ENCODE peak calls at places on chromosome 7, in six cellular contexts. O, R, Y, S, Z and T are unnamed samples.

GRCh38 chr7:106425017-106425719 is 140.4 kb upstream of the NAMPT start:
- DNase-seq in S (no peak), Y (no peak), R (peak), O (peak), Z (peak), T (peak)

GRCh38 chr7:35253680-35254495 is at the start of gene TBX20:
- DNase-seq in S (no peak), O (no peak), Z (no peak), R (no peak), Y (peak), T (no peak)

GRCh38 chr7:50421043-50421442 is 29.1 kb downstream of the FIGNL1 start:
- DNase-seq in R (no peak), S (no peak), O (no peak), Z (no peak), Y (no peak), T (no peak)

GRCh38 chr7:101113860-101114259 is 13.0 kb upstream of the SERPINE1 start:
- DNase-seq in S (no peak), O (no peak), R (no peak), Y (no peak), Z (no peak), T (no peak)

GRCh38 chr7:3867847-3868246 is 566.8 kb downstream of the SDK1 start:
- DNase-seq in Z (no peak), R (no peak), Y (no peak), O (no peak), S (no peak), T (no peak)

GRCh38 chr7:78770422-78771410 is 682.8 kb downstream of the MAGI2 start:
- DNase-seq in O (no peak), Y (peak), R (no peak), Z (no peak), S (no peak), T (no peak)

GRCh38 chr7:70695804-70696104 is 436.2 kb upstream of the GALNT17 start:
- DNase-seq in R (no peak), Y (no peak), Z (no peak), O (no peak), S (no peak), T (no peak)

GRCh38 chr7:106062006-106062405 is 50.1 kb downstream of the SYPL1 start:
- DNase-seq in S (no peak), O (no peak), Y (no peak), R (no peak), Z (no peak), T (no peak)

GRCh38 chr7:147990079-147990478 is 600.5 kb upstream of the C7orf33 start:
- DNase-seq in S (no peak), Z (no peak), R (no peak), O (no peak), Y (no peak), T (no peak)

GRCh38 chr7:44077681-44078091 is 4.6 kb downstream of the POLM start:
- DNase-seq in Z (no peak), O (no peak), S (no peak), Y (no peak), R (no peak), T (no peak)

GRCh38 chr7:73622909-73623797 is 1.2 kb downstream of the MLXIPL start:
- DNase-seq in Y (peak), S (peak), O (no peak), Z (no peak), R (peak), T (no peak)

GRCh38 chr7:155338632-155339320 is 41.1 kb downstream of the INSIG1 start:
- DNase-seq in Z (no peak), O (no peak), S (no peak), Y (peak), R (no peak), T (no peak)

GRCh38 chr7:473870-474604 is 45.6 kb downstream of the PDGFA start:
- DNase-seq in Y (no peak), Z (no peak), O (no peak), S (no peak), R (no peak), T (no peak)

DNA sequence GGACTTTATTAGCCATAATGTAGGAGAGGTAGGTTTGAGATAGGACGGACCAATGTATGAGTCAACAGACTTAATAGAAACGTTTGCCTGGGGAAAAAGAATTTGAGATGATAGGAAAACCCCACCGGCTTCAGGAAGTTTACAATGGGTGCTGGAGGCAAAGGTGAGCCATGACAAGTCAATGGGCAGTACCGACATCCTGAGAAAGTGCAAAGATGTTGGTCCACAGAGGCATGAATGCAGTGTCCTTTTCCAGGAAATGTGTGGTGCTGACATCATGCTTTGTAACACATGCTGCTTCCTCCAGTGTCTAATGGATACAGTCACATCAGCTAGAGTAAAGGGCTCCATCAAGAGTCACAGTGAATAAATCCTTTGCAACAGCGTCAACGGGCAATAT is 533.6 kb downstream of the INHBA start:
- DNase-seq in Y (no peak), S (no peak), Z (no peak), R (no peak), O (no peak), T (no peak)
- TF ChIP-seq TAF1 in Y (no peak), S (no peak), Z (no peak), R (no peak), O (no peak), T (no peak)

GRCh38 chr7:150994141-150994837 is 3.5 kb downstream of the NOS3 start:
- DNase-seq in Y (no peak), O (no peak), Z (no peak), R (peak), S (no peak), T (no peak)
- TF ChIP-seq POLR2AphosphoS5 in Y (no peak), O (no peak), Z (no peak), R (peak), S (no peak), T (no peak)

GRCh38 chr7:116499168-116500070 is at the start of gene CAV2:
- DNase-seq in R (peak), Y (peak), Z (no peak), S (no peak), O (no peak), T (peak)
- TF ChIP-seq POLR2A in R (peak), Y (no peak), Z (no peak), S (no peak), O (no peak), T (no peak)

GRCh38 chr7:29588900-29589696 is 25.5 kb downstream of the PRR15 start:
- DNase-seq in Y (peak), O (peak), S (peak), R (peak), Z (peak), T (no peak)
- TF ChIP-seq TAF1 in Y (no peak), O (no peak), S (no peak), R (no peak), Z (no peak), T (no peak)

DNA sequence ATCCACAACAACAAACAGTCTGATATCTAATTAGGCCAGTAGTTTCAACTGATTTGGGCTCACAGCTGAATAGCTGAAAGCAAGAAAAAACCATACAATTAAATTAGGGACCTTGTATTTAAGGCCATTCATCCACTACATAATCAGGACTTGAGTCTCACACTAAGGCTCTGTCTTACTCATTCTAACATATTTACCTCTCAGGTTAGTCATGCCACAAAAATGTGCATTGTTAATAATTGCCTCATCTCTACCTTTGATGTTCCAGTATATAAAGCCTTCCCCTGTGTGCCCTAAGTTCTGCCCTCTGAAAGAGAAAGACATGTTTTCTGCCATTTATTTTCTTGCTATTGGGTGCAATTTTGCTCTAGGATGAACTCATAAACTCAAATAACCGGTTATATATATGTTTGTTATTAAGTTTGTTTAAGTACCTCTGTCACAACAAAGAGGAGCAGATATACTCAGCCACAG is 5.3 kb upstream of the C1GALT1 start:
- DNase-seq in O (no peak), S (peak), R (no peak), Z (no peak), Y (no peak), T (no peak)
- TF ChIP-seq POLR2AphosphoS5 in O (no peak), S (peak), R (no peak), Z (no peak), Y (no peak), T (no peak)

GRCh38 chr7:66844552-66845381 is 76.3 kb upstream of the TMEM248 start:
- DNase-seq in Z (peak), R (peak), O (peak), Y (peak), S (peak), T (peak)
- TF ChIP-seq POLR2A in Z (peak), R (peak), O (peak), Y (peak), S (peak), T (peak)

DNA sequence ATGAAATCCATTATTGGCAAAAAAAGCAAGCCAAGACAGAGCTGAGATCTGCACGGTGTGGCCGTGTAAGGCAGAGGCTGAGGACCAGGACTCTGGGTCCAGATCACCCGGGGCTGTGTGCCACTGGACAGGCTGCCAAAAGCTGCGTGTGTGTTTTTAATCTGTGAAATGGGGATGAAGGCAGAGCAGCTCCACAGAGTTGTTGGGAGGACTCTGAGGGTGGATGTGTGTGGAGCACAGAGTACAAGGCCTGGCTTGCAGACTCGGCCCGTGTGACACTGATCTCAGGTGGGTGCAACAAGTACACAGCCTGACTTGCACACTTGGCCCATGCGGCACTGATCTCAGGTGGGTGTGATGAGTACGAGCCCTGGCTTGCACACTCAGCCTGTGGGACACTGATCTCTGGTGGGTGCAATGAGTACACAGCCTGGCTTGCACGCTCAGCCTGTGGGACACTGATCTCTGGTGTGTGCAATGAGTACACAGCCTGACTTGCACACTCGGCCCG is 329.8 kb downstream of the DNAJB6 start:
- DNase-seq in Z (no peak), S (no peak), R (no peak), Y (no peak), O (no peak), T (no peak)
- TF ChIP-seq TAF1 in Z (no peak), S (no peak), R (no peak), Y (no peak), O (no peak), T (no peak)

DNA sequence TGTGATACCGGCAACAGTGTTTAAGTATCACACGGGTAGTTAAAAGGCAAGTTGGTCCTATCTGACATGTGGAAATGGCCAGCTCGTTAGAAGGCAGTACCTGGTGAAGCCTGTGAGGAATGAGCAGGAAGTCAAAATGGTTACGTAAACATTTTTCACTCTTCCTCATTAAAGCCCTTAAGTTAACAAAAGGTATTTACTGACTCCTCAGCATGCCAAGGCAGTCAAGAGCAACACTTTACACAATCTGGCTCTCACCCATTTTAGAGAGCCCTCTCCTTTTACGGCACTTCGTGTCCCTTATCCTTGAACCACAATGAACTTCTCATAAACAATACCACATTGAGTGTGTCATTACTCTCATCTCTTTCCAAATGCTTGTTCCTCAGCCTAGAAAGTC is 11.0 kb upstream of the RSBN1L start:
- DNase-seq in S (peak), Y (no peak), Z (no peak), O (no peak), R (no peak), T (no peak)
- TF ChIP-seq POLR2AphosphoS5 in S (no peak), Y (no peak), Z (no peak), O (no peak), R (no peak), T (no peak)